ENCODE peak calls at places on chromosomes 12 and 14, in four cellular contexts. L is CD8-positive, alpha-beta memory T cell; I is stomach; V is hepatocyte. H is an unnamed sample.

GRCh38 chr14:50357753-50358380 is 38.8 kb downstream of the CDKL1 start:
- DNase-seq in L (no peak), I (no peak), V (no peak), H (no peak)

GRCh38 chr14:54856152-54856551 is 46.5 kb downstream of the GCH1 start:
- DNase-seq in L (no peak), I (no peak), V (no peak), H (no peak)

GRCh38 chr14:50013198-50013918 is 103.0 kb downstream of the VCPKMT start:
- DNase-seq in L (no peak), I (no peak), V (peak), H (no peak)

GRCh38 chr12:2986876-2987275 is 27.7 kb downstream of the TEAD4 start:
- DNase-seq in L (no peak), I (no peak), V (no peak), H (no peak)

GRCh38 chr12:108333898-108334699 is 5.0 kb downstream of the CMKLR1 start:
- DNase-seq in L (no peak), I (no peak), V (no peak), H (peak)

GRCh38 chr12:7144414-7145120 is 14.4 kb downstream of the CLSTN3 start:
- DNase-seq in L (no peak), I (no peak), V (peak), H (peak)

GRCh38 chr14:68687746-68688145 is 105.1 kb downstream of the ZFP36L1 start:
- DNase-seq in L (no peak), I (no peak), V (no peak), H (no peak)

GRCh38 chr12:55720894-55721444 is 776 bp downstream of the RDH5 start:
- DNase-seq in L (no peak), I (peak), V (peak), H (no peak)

GRCh38 chr12:2417761-2418160 is 365.0 kb downstream of the CACNA1C start:
- DNase-seq in L (no peak), I (no peak), V (no peak), H (no peak)

GRCh38 chr14:32627545-32628298 is 298.6 kb downstream of the AKAP6 start:
- DNase-seq in L (no peak), I (no peak), V (peak), H (no peak)

GRCh38 chr14:33617154-33617553 is 333.7 kb downstream of the EGLN3 start:
- DNase-seq in L (no peak), I (no peak), V (peak), H (peak)

GRCh38 chr12:47034661-47035060 is 44.8 kb upstream of the PCED1B start:
- DNase-seq in L (no peak), I (no peak), V (no peak), H (no peak)

GRCh38 chr14:65131176-65131765 is 29.0 kb upstream of the MAX start:
- DNase-seq in L (no peak), I (no peak), V (peak), H (no peak)

GRCh38 chr12:123983822-123984485 is 10.9 kb downstream of the ZNF664 start:
- DNase-seq in L (peak), I (peak), V (peak), H (peak)

GRCh38 chr12:132521200-132521580 is 31.2 kb downstream of the FBRSL1 start:
- DNase-seq in L (no peak), I (no peak), V (no peak), H (no peak)

GRCh38 chr14:42140831-42141279 is 534.2 kb downstream of the LRFN5 start:
- DNase-seq in L (no peak), I (no peak), V (no peak), H (no peak)

GRCh38 chr12:3419538-3419937 is 71.5 kb upstream of the PRMT8 start:
- DNase-seq in L (no peak), I (no peak), V (no peak), H (no peak)

GRCh38 chr12:106841471-106842302 is 67.2 kb downstream of the RIC8B start:
- DNase-seq in L (no peak), I (no peak), V (peak), H (peak)

GRCh38 chr12:84585996-84586395 is 326.6 kb downstream of the SLC6A15 start:
- DNase-seq in L (no peak), I (no peak), V (no peak), H (no peak)

GRCh38 chr12:19643635-19644034 is 204.3 kb downstream of the AEBP2 start:
- DNase-seq in L (no peak), I (no peak), V (peak), H (peak)

GRCh38 chr12:94805749-94806148 is 155.4 kb upstream of the TMCC3 start:
- DNase-seq in L (no peak), I (no peak), V (peak), H (peak)

GRCh38 chr14:61503167-61503801 is 181.9 kb downstream of the PRKCH start:
- DNase-seq in L (peak), I (no peak), V (no peak), H (no peak)

GRCh38 chr12:120137833-120138232 is 21.3 kb upstream of the RAB35 start:
- DNase-seq in L (no peak), I (no peak), V (no peak), H (no peak)

GRCh38 chr14:35369701-35370191 is 34.8 kb downstream of the NFKBIA start:
- DNase-seq in L (no peak), I (no peak), V (no peak), H (no peak)

GRCh38 chr12:11040162-11040561 is 9.0 kb upstream of the TAS2R31 start:
- DNase-seq in L (no peak), I (no peak), V (no peak), H (peak)

GRCh38 chr12:14836336-14837210 is 6.8 kb downstream of the ART4 start:
- DNase-seq in L (no peak), I (no peak), V (peak), H (peak)

GRCh38 chr12:68097386-68097785 is 62.2 kb downstream of the IFNG start:
- DNase-seq in L (no peak), I (no peak), V (no peak), H (no peak)

GRCh38 chr12:25970916-25971674 is 12.6 kb downstream of the RASSF8 start:
- DNase-seq in L (no peak), I (no peak), V (no peak), H (no peak)

GRCh38 chr12:6752181-6752930 is 585 bp downstream of the MLF2 start:
- DNase-seq in L (no peak), I (no peak), V (peak), H (peak)

GRCh38 chr12:53223391-53224267 is 8.4 kb downstream of the RARG start:
- DNase-seq in L (peak), I (no peak), V (peak), H (peak)
- H3K4me3 ChIP-seq in L (peak), I (no peak), V (no peak), H (no peak)

DNA sequence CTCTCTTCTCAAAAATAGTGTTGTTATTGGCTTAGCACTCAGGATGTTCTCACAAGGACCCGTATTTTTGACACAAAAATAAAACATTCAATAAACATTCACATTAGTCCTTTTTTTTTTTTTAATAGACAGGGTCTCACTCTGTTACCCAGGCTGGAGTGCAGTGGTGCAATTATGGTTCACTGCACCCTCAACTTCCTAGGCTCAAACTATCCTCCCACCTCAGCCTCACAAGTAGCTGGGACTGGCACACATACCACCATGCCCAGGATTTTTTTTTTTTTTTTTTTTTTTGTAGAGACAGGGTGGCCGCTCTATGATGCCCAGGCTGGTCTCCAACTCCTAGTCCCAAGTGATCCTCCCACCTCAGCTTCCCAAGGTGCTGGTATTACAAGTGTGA is 27.0 kb downstream of the PPP1R13B start:
- DNase-seq in L (no peak), I (no peak), V (no peak), H (no peak)
- H3K4me3 ChIP-seq in L (no peak), I (peak), V (no peak), H (no peak)

GRCh38 chr12:92133166-92133565 is 12.5 kb downstream of the BTG1 start:
- DNase-seq in L (no peak), I (no peak), V (no peak), H (no peak)
- H3K4me3 ChIP-seq in L (peak), I (peak), V (no peak), H (no peak)

DNA sequence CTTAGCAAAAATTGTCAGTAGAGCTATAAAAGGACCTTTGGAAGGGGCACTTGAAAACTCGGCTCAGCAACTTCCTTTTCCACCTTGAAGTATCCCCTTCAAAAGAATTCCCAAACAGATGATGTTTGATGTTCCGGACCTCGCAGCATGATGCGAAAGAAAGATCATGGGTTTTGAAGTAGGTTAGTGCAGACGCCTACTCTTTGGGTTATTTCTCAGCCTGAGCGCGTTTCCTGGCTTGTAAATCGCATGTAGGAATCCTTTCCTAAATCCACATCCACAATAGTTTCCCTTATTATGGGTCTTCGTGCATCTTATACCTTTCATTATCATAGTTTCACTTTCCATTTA is 584 bp upstream of the NEDD1 start:
- DNase-seq in L (no peak), I (no peak), V (no peak), H (no peak)
- H3K4me3 ChIP-seq in L (peak), I (peak), V (peak), H (peak)

GRCh38 chr14:39265032-39265431 is 31.3 kb downstream of the MIA2 start:
- DNase-seq in L (no peak), I (no peak), V (peak), H (peak)
- H3K4me3 ChIP-seq in L (no peak), I (no peak), V (no peak), H (peak)

GRCh38 chr14:30875788-30876053 is 1.4 kb downstream of the COCH start:
- DNase-seq in L (no peak), I (no peak), V (no peak), H (no peak)
- H3K4me3 ChIP-seq in L (no peak), I (peak), V (peak), H (peak)

H was measured in A673.